ENCODE peak calls at places on chromosomes 5 and 9, in eight cellular contexts. Q is BJ, V is right lobe of liver, R is GM12878, B is GM13977, I is epithelial cell of esophagus, T is Peyer's patch, C is right atrium auricular region. P is an unnamed sample.

GRCh38 chr9:19788614-19789271 is at the start of gene SLC24A2:
- DNase-seq in B (no peak), V (no peak), I (no peak), R (no peak), Q (no peak), C (no peak), T (no peak), P (no peak)

GRCh38 chr5:55027589-55027988 is 3.5 kb downstream of the GZMK start:
- DNase-seq in V (no peak), I (no peak), T (no peak), R (no peak), B (no peak), C (no peak), Q (no peak), P (no peak)

GRCh38 chr5:76256116-76256889 is 146.8 kb upstream of the IQGAP2 start:
- DNase-seq in I (peak), T (peak), Q (no peak), B (peak), V (peak), C (peak), R (no peak), P (peak)

GRCh38 chr9:106799146-106799545 is 63.8 kb upstream of the ZNF462 start:
- DNase-seq in B (no peak), R (no peak), C (no peak), T (no peak), I (peak), Q (peak), V (no peak), P (no peak)

GRCh38 chr9:112072721-112073553 is 102.2 kb downstream of the SUSD1 start:
- DNase-seq in R (no peak), I (peak), Q (no peak), B (no peak), T (no peak), V (no peak), C (no peak), P (no peak)

GRCh38 chr9:114906922-114907571 is 23.3 kb downstream of the TNFSF8 start:
- DNase-seq in B (peak), V (no peak), I (peak), Q (no peak), R (no peak), T (no peak), C (no peak), P (no peak)

GRCh38 chr9:35712762-35713400 is 19.1 kb downstream of the TLN1 start:
- DNase-seq in C (no peak), V (no peak), B (no peak), T (no peak), I (no peak), R (no peak), Q (no peak), P (no peak)

GRCh38 chr5:140556438-140556837 is 835 bp downstream of the SRA1 start:
- DNase-seq in I (no peak), Q (no peak), C (no peak), T (no peak), R (no peak), B (no peak), V (no peak), P (no peak)

GRCh38 chr5:135921388-135921787 is 25.7 kb upstream of the IL9 start:
- DNase-seq in Q (no peak), V (no peak), R (no peak), I (peak), B (no peak), C (no peak), T (no peak), P (no peak)

GRCh38 chr9:93108301-93109041 is 12.5 kb downstream of the CARD19 start:
- DNase-seq in I (peak), Q (no peak), B (no peak), R (no peak), C (no peak), V (peak), T (no peak), P (no peak)

GRCh38 chr9:134602547-134603362 is 38.8 kb upstream of the COL5A1 start:
- DNase-seq in V (no peak), C (peak), T (peak), I (no peak), R (no peak), B (no peak), Q (peak), P (no peak)

GRCh38 chr5:58481828-58482227 is 9.4 kb upstream of the GAPT start:
- DNase-seq in V (no peak), T (no peak), Q (no peak), B (no peak), I (no peak), R (no peak), C (no peak), P (no peak)

GRCh38 chr5:125424851-125425250 is 678.4 kb upstream of the ZNF608 start:
- DNase-seq in C (no peak), T (no peak), V (no peak), I (no peak), R (no peak), Q (no peak), B (no peak), P (no peak)

GRCh38 chr9:108473209-108474112 is 382.3 kb downstream of the ACTL7B start:
- DNase-seq in V (no peak), Q (no peak), C (no peak), I (peak), R (no peak), B (no peak), T (no peak), P (no peak)

GRCh38 chr9:119961774-119962408 is 592.7 kb upstream of the BRINP1 start:
- DNase-seq in R (no peak), V (peak), I (peak), Q (no peak), C (no peak), B (peak), T (no peak), P (no peak)

GRCh38 chr9:114501786-114502682 is 3.2 kb downstream of the WHRN start:
- DNase-seq in I (peak), R (no peak), C (no peak), V (no peak), Q (no peak), T (no peak), B (no peak), P (no peak)

GRCh38 chr9:20683351-20684034 is 566 bp upstream of the FOCAD start:
- DNase-seq in V (peak), Q (peak), R (no peak), C (peak), B (no peak), I (peak), T (peak), P (peak)

GRCh38 chr5:94396687-94397086 is 221.7 kb downstream of the KIAA0825 start:
- DNase-seq in C (no peak), Q (no peak), R (no peak), V (no peak), B (no peak), I (no peak), T (no peak), P (no peak)

GRCh38 chr5:149177911-149178565 is 36.7 kb downstream of the ABLIM3 start:
- DNase-seq in V (no peak), Q (no peak), T (no peak), C (no peak), R (no peak), I (no peak), B (no peak), P (no peak)

GRCh38 chr9:2679011-2679410 is 38.3 kb upstream of the KCNV2 start:
- DNase-seq in T (no peak), R (no peak), V (no peak), Q (no peak), C (no peak), B (no peak), I (peak), P (no peak)

GRCh38 chr5:119267958-119268386 is 87.8 kb upstream of the TNFAIP8 start:
- DNase-seq in V (peak), T (peak), I (peak), Q (peak), C (peak), B (peak), R (peak), P (peak)

GRCh38 chr9:137164370-137165249 is 5.2 kb downstream of the LRRC26 start:
- DNase-seq in T (no peak), V (no peak), R (no peak), C (no peak), I (no peak), B (no peak), Q (no peak), P (no peak)

GRCh38 chr9:121395558-121395957 is 25.5 kb upstream of the STOM start:
- DNase-seq in Q (no peak), T (no peak), C (no peak), R (no peak), B (no peak), V (no peak), I (no peak), P (no peak)

GRCh38 chr9:129256959-129257713 is 79.1 kb upstream of the IER5L start:
- DNase-seq in V (no peak), T (no peak), I (no peak), Q (no peak), B (no peak), R (no peak), C (no peak), P (no peak)

GRCh38 chr9:129250786-129251185 is 72.7 kb upstream of the IER5L start:
- DNase-seq in T (no peak), I (peak), C (no peak), B (no peak), Q (no peak), R (no peak), V (no peak), P (no peak)

GRCh38 chr9:129253820-129254381 is 75.8 kb upstream of the IER5L start:
- DNase-seq in Q (no peak), B (no peak), I (no peak), C (no peak), V (no peak), T (no peak), R (no peak), P (no peak)

GRCh38 chr9:129254566-129255287 is 76.7 kb upstream of the IER5L start:
- DNase-seq in V (no peak), Q (no peak), C (no peak), T (no peak), B (no peak), R (no peak), I (no peak), P (no peak)

DNA sequence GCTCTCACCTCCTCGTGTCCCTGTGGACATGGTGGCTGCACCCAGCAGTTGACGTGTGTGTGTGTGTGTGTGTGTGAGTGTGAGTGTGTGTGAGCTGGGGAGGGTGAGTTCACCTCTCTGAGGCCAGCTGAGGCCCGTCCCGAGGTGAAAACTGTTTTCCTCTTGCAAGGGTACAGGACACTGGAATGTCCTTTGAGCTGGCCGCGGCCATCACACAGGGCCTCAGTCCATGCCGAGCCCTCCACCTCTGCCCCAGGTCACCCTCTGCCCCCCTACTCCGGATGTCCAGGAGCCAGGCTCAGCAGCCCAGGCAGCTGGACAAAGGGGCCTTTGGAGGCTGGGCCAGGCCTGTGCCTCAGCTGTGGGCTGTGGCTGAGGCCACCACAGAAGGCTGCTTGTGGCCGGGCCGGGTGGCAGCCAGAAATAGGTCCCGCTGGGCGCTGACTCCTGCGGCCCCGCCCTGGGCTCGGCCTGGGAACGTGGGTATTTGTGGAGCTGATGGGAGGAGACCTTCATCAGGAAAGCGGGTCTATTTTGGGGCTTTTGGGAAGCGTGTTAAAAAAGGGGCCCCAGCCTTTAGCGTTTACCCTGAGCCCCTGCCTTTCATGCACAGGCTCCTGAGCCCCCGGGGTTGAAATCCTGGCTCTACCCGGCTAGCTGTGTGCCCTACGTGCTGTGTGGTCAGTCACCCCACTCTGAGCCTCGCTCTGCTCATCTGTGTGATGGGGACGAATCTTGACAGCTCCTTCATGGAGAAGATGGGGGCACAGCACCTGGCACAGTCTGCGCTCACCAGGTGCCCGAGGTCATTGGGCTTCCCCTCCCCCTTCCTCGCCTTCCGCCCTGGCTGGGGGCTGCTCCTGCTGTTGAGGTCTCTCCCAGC is 75.1 kb upstream of the IER5L start:
- DNase-seq in R (no peak), Q (no peak), V (no peak), T (no peak), I (no peak), C (no peak), B (no peak), P (no peak)
- TF ChIP-seq CTCF in R (no peak), Q (no peak), V (no peak), T (no peak), I (no peak), C (no peak), B (no peak), P (no peak)

DNA sequence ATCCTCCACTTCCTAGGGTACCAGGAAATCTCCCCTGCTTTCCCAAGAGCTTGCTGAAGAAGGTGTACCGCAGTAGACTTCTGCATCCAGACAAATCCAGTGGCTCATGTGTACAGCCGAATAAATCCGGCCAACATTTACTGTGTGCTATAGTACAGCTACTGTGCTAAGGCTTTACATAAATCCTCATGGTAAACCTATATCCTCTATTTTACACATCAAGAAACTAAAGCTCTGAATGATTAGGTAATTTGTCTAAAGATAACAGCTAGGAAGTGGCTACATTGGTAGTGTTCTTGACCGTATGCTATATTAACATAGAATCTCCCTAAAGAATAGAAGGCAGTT is 511 bp upstream of the WDR41 start:
- DNase-seq in Q (no peak), V (no peak), T (no peak), C (no peak), I (no peak), B (no peak), R (no peak), P (no peak)
- TF ChIP-seq CTCF in Q (no peak), V (no peak), T (no peak), C (peak), I (no peak), B (no peak), R (no peak), P (peak)

GRCh38 chr9:4226331-4227250 is 73.3 kb downstream of the GLIS3 start:
- DNase-seq in R (no peak), V (no peak), Q (no peak), T (no peak), C (no peak), I (no peak), B (no peak), P (no peak)

GRCh38 chr9:4228142-4228541 is 71.7 kb downstream of the GLIS3 start:
- DNase-seq in V (no peak), I (no peak), R (no peak), B (no peak), T (no peak), C (no peak), Q (no peak), P (no peak)

GRCh38 chr9:4224181-4224580 is 75.7 kb downstream of the GLIS3 start:
- DNase-seq in B (no peak), C (no peak), V (no peak), Q (no peak), T (no peak), I (no peak), R (no peak), P (no peak)

GRCh38 chr9:4223434-4223833 is 76.4 kb downstream of the GLIS3 start:
- DNase-seq in R (no peak), V (no peak), I (peak), T (no peak), B (no peak), Q (no peak), C (no peak), P (no peak)

GRCh38 chr9:4225291-4226119 is 74.4 kb downstream of the GLIS3 start:
- DNase-seq in Q (peak), C (no peak), V (no peak), R (no peak), T (no peak), B (no peak), I (peak), P (no peak)
- TF ChIP-seq CTCF in Q (peak), C (peak), V (peak), R (peak), T (no peak), B (peak), I (peak), P (no peak)

GRCh38 chr9:117555964-117556629 is 141.2 kb upstream of the ASTN2 start:
- DNase-seq in C (peak), V (peak), T (no peak), R (peak), Q (no peak), B (peak), I (peak), P (peak)
- TF ChIP-seq CTCF in C (peak), V (peak), T (peak), R (peak), Q (peak), B (peak), I (peak), P (no peak)

P was measured in natural killer cell.